ENCODE peak calls at places on chromosomes 6 and 20, in nine cellular contexts. B is stomach; V is thyroid gland; T is foreskin fibroblast; U is naive thymus-derived CD8-positive, alpha-beta T cell; K is activated CD8-positive, alpha-beta memory T cell treated with anti-CD3 and anti-CD28 coated beads for 4 hours; O is globus pallidus; X is left colon; I is amygdala. F is an unnamed sample.

GRCh38 chr6:551405-551804 is 105.5 kb downstream of the HUS1B start:
- DNase-seq in T (peak; percentile 72), I (no peak), V (no peak), O (peak; percentile 24), K (peak; percentile 4), X (no peak), U (no peak), B (no peak), F (peak; percentile 69)

GRCh38 chr6:94511502-94512088 is 1065.7 kb upstream of the MANEA start:
- DNase-seq in K (no peak), T (no peak), O (no peak), V (no peak), U (no peak), I (no peak), B (no peak), X (no peak), F (no peak)

GRCh38 chr6:155227076-155227475 is 36.7 kb upstream of the CLDN20 start:
- DNase-seq in U (no peak), X (no peak), B (no peak), O (no peak), I (no peak), V (no peak), T (no peak), K (no peak), F (no peak)

GRCh38 chr6:127608554-127609270 is 31.7 kb downstream of the C6orf58 start:
- DNase-seq in K (no peak), O (no peak), V (no peak), X (no peak), U (no peak), B (no peak), T (no peak), I (no peak), F (no peak)

GRCh38 chr6:46888578-46888977 is 33.2 kb downstream of the ADGRF5 start:
- DNase-seq in O (no peak), U (no peak), K (no peak), B (no peak), I (no peak), X (no peak), T (no peak), V (no peak), F (peak; percentile 12)

GRCh38 chr20:2508631-2509467 is at the start of gene ZNF343:
- DNase-seq in T (peak; percentile 91), U (peak; percentile 84), X (peak; percentile 81), I (peak; percentile 85), K (peak; percentile 38), V (peak; percentile 76), B (peak; percentile 79), O (peak; percentile 88), F (peak; percentile 93)

GRCh38 chr20:2114560-2114959 is 12.9 kb downstream of the STK35 start:
- DNase-seq in B (no peak), O (no peak), U (no peak), T (no peak), K (no peak), I (no peak), V (no peak), X (no peak), F (no peak)

GRCh38 chr6:52297433-52297832 is 12.9 kb upstream of the MCM3 start:
- DNase-seq in V (no peak), O (no peak), I (no peak), U (no peak), B (no peak), X (no peak), K (no peak), T (no peak), F (no peak)

GRCh38 chr6:35725721-35726438 is 11.0 kb upstream of the ARMC12 start:
- DNase-seq in O (peak; percentile 29), I (no peak), K (no peak), V (peak; percentile 84), U (no peak), T (peak; percentile 88), X (peak; percentile 81), B (peak; percentile 84), F (no peak)

GRCh38 chr6:133179483-133179882 is 61.7 kb upstream of the EYA4 start:
- DNase-seq in I (no peak), O (no peak), X (no peak), U (no peak), V (peak; percentile 8), B (no peak), K (no peak), T (no peak), F (no peak)

GRCh38 chr6:12637960-12638641 is 78.5 kb upstream of the PHACTR1 start:
- DNase-seq in U (no peak), X (peak; percentile 39), T (peak; percentile 82), K (no peak), I (no peak), B (peak; percentile 60), O (peak; percentile 9), V (peak; percentile 29), F (peak; percentile 68)

GRCh38 chr6:97133071-97133470 is 149.9 kb downstream of the MMS22L start:
- DNase-seq in I (peak; percentile 58), X (no peak), O (peak; percentile 83), K (no peak), B (no peak), T (no peak), U (no peak), V (peak; percentile 13), F (no peak)

GRCh38 chr20:41030536-41031242 is 2.1 kb downstream of the TOP1 start:
- DNase-seq in T (peak; percentile 77), K (no peak), V (no peak), O (no peak), B (no peak), U (no peak), X (no peak), I (no peak), F (peak; percentile 21)

GRCh38 chr6:81767163-81768000 is 14.9 kb upstream of the TENT5A start:
- DNase-seq in X (peak; percentile 42), U (no peak), V (no peak), T (peak; percentile 83), B (no peak), O (no peak), I (no peak), K (no peak), F (peak; percentile 72)

GRCh38 chr20:48823960-48824497 is 3.8 kb downstream of the PREX1 start:
- DNase-seq in U (no peak), I (no peak), X (no peak), B (no peak), V (no peak), T (peak; percentile 92), O (peak; percentile 75), K (no peak), F (peak; percentile 72)

GRCh38 chr6:157962601-157963084 is 19.0 kb upstream of the SYNJ2 start:
- DNase-seq in K (no peak), O (no peak), I (no peak), B (no peak), U (no peak), T (peak; percentile 47), X (no peak), V (no peak), F (no peak)

GRCh38 chr6:166488081-166488685 is 98.3 kb downstream of the RAMACL start:
- DNase-seq in I (no peak), K (peak; percentile 54), V (peak; percentile 35), U (peak; percentile 83), O (peak; percentile 61), B (peak; percentile 46), T (no peak), X (peak; percentile 65), F (no peak)

GRCh38 chr20:17619351-17620093 is 49.6 kb downstream of the DSTN start:
- DNase-seq in T (no peak), V (peak; percentile 1), I (no peak), B (peak; percentile 22), X (peak; percentile 3), K (no peak), O (no peak), U (no peak), F (no peak)

GRCh38 chr20:25987073-25987927 is 290.6 kb upstream of the ZNF337 start:
- DNase-seq in T (peak; percentile 41), V (peak; percentile 37), I (peak; percentile 36), B (no peak), X (peak; percentile 39), U (peak; percentile 65), K (no peak), O (peak; percentile 29), F (peak; percentile 50)

GRCh38 chr6:45548657-45549515 is 171.2 kb upstream of the SUPT3H start:
- DNase-seq in V (no peak), U (no peak), K (no peak), B (no peak), I (no peak), X (no peak), T (no peak), O (no peak), F (no peak)

GRCh38 chr6:36841756-36842155 is 2.5 kb upstream of the CPNE5 start:
- DNase-seq in V (no peak), U (no peak), O (no peak), X (no peak), K (no peak), T (no peak), I (no peak), B (no peak), F (no peak)

GRCh38 chr6:3159805-3160781 is 2.7 kb upstream of the TUBB2A start:
- DNase-seq in K (peak; percentile 44), O (no peak), I (no peak), U (peak; percentile 68), B (peak; percentile 87), V (no peak), T (no peak), X (peak; percentile 81), F (no peak)

GRCh38 chr20:14341782-14342181 is 4.4 kb upstream of the FLRT3 start:
- DNase-seq in U (no peak), X (no peak), K (no peak), O (no peak), T (peak; percentile 56), B (no peak), V (no peak), I (no peak), F (no peak)

GRCh38 chr6:99282479-99283062 is 66.9 kb downstream of the FAXC start:
- DNase-seq in X (no peak), I (no peak), B (no peak), O (no peak), K (no peak), U (no peak), V (no peak), T (peak; percentile 35), F (peak; percentile 34)

GRCh38 chr6:41781302-41781711 is 725 bp downstream of the PRICKLE4 start:
- DNase-seq in K (no peak), X (peak; percentile 55), T (no peak), O (no peak), I (no peak), U (no peak), B (peak; percentile 59), V (peak; percentile 83), F (no peak)

GRCh38 chr20:48795058-48795457 is 32.7 kb downstream of the PREX1 start:
- DNase-seq in V (no peak), X (no peak), U (no peak), B (no peak), T (no peak), O (no peak), I (no peak), K (no peak), F (no peak)

GRCh38 chr6:21918081-21918480 is 324.5 kb downstream of the SOX4 start:
- DNase-seq in T (no peak), B (no peak), I (no peak), K (no peak), X (no peak), V (no peak), U (no peak), O (no peak), F (no peak)

GRCh38 chr6:18047406-18047805 is 60.0 kb upstream of the KIF13A start:
- DNase-seq in O (no peak), V (no peak), X (peak; percentile 22), T (peak; percentile 79), B (no peak), I (no peak), U (no peak), K (no peak), F (peak; percentile 37)

GRCh38 chr20:11375966-11376365 is 541.7 kb upstream of the BTBD3 start:
- DNase-seq in V (no peak), U (no peak), O (no peak), B (no peak), T (peak; percentile 9), K (no peak), X (no peak), I (no peak), F (no peak)

GRCh38 chr6:161459008-161459407 is 185.1 kb upstream of the AGPAT4 start:
- DNase-seq in K (no peak), O (no peak), T (no peak), X (no peak), U (no peak), B (no peak), I (no peak), V (no peak), F (no peak)

GRCh38 chr6:12293931-12294800 is 4.0 kb downstream of the EDN1 start:
- DNase-seq in B (no peak), V (no peak), X (no peak), O (no peak), U (no peak), T (no peak), K (no peak), I (no peak), F (no peak)

F was measured in AG20443.